ENCODE peak calls at places on chromosome 7, in ten cellular contexts. Z is progenitor cell of endocrine pancreas, C is left ventricle myocardium superior, Q is RCC 7860, K is HEK293T, L is cardiac fibroblast, A is head of caudate nucleus, J is HuH-7, D is NCI-H1092 treated with DMSO at 0.1 percent for 48 hours, E is psoas muscle. H is an unnamed sample.

GRCh38 chr7:4803397-4804241 is 28.2 kb downstream of the AP5Z1 start:
- DNase-seq in Z (no peak), C (no peak), Q (no peak), K (no peak), L (no peak), A (no peak), J (no peak), D (no peak), E (no peak), H (no peak)

GRCh38 chr7:105958037-105958436 is 5.0 kb upstream of the CDHR3 start:
- DNase-seq in Z (no peak), C (no peak), Q (no peak), K (no peak), L (no peak), A (no peak), J (no peak), D (no peak), E (no peak), H (no peak)

GRCh38 chr7:55018361-55019328 is at the start of gene EGFR:
- DNase-seq in Z (peak), C (peak), Q (peak), K (peak), L (peak), A (peak), J (peak), D (peak), E (peak), H (peak)

GRCh38 chr7:148540041-148540738 is 50.4 kb upstream of the C7orf33 start:
- DNase-seq in Z (no peak), C (peak), Q (peak), K (no peak), L (peak), A (no peak), J (no peak), D (no peak), E (peak), H (peak)

GRCh38 chr7:3158501-3158900 is 114.8 kb upstream of the CARD11 start:
- DNase-seq in Z (no peak), C (no peak), Q (no peak), K (no peak), L (no peak), A (no peak), J (no peak), D (no peak), E (no peak), H (no peak)

GRCh38 chr7:150685219-150686029 is at the start of gene GIMAP2:
- DNase-seq in Z (no peak), C (no peak), Q (peak), K (no peak), L (peak), A (no peak), J (no peak), D (no peak), E (no peak), H (peak)

GRCh38 chr7:117188949-117189348 is 133.9 kb downstream of the WNT2 start:
- DNase-seq in Z (no peak), C (no peak), Q (no peak), K (no peak), L (no peak), A (no peak), J (no peak), D (no peak), E (no peak), H (no peak)

GRCh38 chr7:91164948-91165845 is 99.0 kb upstream of the FZD1 start:
- DNase-seq in Z (no peak), C (no peak), Q (peak), K (no peak), L (peak), A (no peak), J (no peak), D (no peak), E (no peak), H (peak)

GRCh38 chr7:129781856-129782256 is 170.3 kb downstream of the NRF1 start:
- DNase-seq in Z (no peak), C (no peak), Q (no peak), K (no peak), L (no peak), A (no peak), J (no peak), D (no peak), E (no peak), H (no peak)

GRCh38 chr7:94301024-94301588 is 93.6 kb upstream of the COL1A2 start:
- DNase-seq in Z (peak), C (peak), Q (peak), K (peak), L (peak), A (no peak), J (peak), D (no peak), E (peak), H (peak)

H was measured in fibroblast of villous mesenchyme.